ENCODE peak calls at places on chromosomes 2 and 18, in ten cellular contexts. One of them, this sample, is unnamed.

GRCh38 chr2:172972005-172972619 is 103.5 kb upstream of the MAP3K20 start:
- DNase-seq in CD8-positive, alpha-beta T cell: peak; percentile 22
- DNase-seq in tibial artery: no peak
- DNase-seq in MM.1S: peak; percentile 53
- DNase-seq in PC-3: peak; percentile 60
- DNase-seq in CD8-positive, alpha-beta memory T cell: no peak
- DNase-seq in fibroblast of lung: peak; percentile 20
- DNase-seq in A673: peak; percentile 60
- DNase-seq in neuronal stem cell: peak; percentile 36
- DNase-seq in IMR-90: peak; percentile 48
- DNase-seq in this sample: peak; percentile 42

GRCh38 chr18:1604751-1605150 is 700.1 kb downstream of the ADCYAP1 start:
- DNase-seq in CD8-positive, alpha-beta T cell: no peak
- DNase-seq in tibial artery: no peak
- DNase-seq in MM.1S: no peak
- DNase-seq in PC-3: no peak
- DNase-seq in CD8-positive, alpha-beta memory T cell: no peak
- DNase-seq in fibroblast of lung: no peak
- DNase-seq in A673: no peak
- DNase-seq in neuronal stem cell: no peak
- DNase-seq in IMR-90: no peak
- DNase-seq in this sample: no peak

GRCh38 chr2:236988690-236989639 is 96.7 kb upstream of the COPS8 start:
- DNase-seq in CD8-positive, alpha-beta T cell: no peak
- DNase-seq in tibial artery: peak; percentile 86
- DNase-seq in MM.1S: no peak
- DNase-seq in PC-3: no peak
- DNase-seq in CD8-positive, alpha-beta memory T cell: no peak
- DNase-seq in fibroblast of lung: no peak
- DNase-seq in A673: no peak
- DNase-seq in neuronal stem cell: no peak
- DNase-seq in IMR-90: no peak
- DNase-seq in this sample: no peak

GRCh38 chr2:204586444-204587165 is 41.3 kb downstream of the PARD3B start:
- DNase-seq in CD8-positive, alpha-beta T cell: no peak
- DNase-seq in tibial artery: no peak
- DNase-seq in MM.1S: no peak
- DNase-seq in PC-3: no peak
- DNase-seq in CD8-positive, alpha-beta memory T cell: no peak
- DNase-seq in fibroblast of lung: peak; percentile 70
- DNase-seq in A673: no peak
- DNase-seq in neuronal stem cell: no peak
- DNase-seq in IMR-90: peak; percentile 64
- DNase-seq in this sample: no peak

GRCh38 chr2:109218087-109218791 is 89.2 kb downstream of the SH3RF3 start:
- DNase-seq in CD8-positive, alpha-beta T cell: no peak
- DNase-seq in tibial artery: no peak
- DNase-seq in MM.1S: peak; percentile 95
- DNase-seq in PC-3: peak; percentile 46
- DNase-seq in CD8-positive, alpha-beta memory T cell: no peak
- DNase-seq in fibroblast of lung: peak; percentile 79
- DNase-seq in A673: no peak
- DNase-seq in neuronal stem cell: no peak
- DNase-seq in IMR-90: peak; percentile 75
- DNase-seq in this sample: no peak

GRCh38 chr2:99821572-99822369 is 320.6 kb downstream of the AFF3 start:
- DNase-seq in CD8-positive, alpha-beta T cell: no peak
- DNase-seq in tibial artery: no peak
- DNase-seq in MM.1S: no peak
- DNase-seq in PC-3: peak; percentile 72
- DNase-seq in CD8-positive, alpha-beta memory T cell: no peak
- DNase-seq in fibroblast of lung: peak; percentile 91
- DNase-seq in A673: no peak
- DNase-seq in neuronal stem cell: no peak
- DNase-seq in IMR-90: peak; percentile 90
- DNase-seq in this sample: peak; percentile 89

GRCh38 chr2:196244966-196245365 is 73.6 kb upstream of the STK17B start:
- DNase-seq in CD8-positive, alpha-beta T cell: no peak
- DNase-seq in tibial artery: no peak
- DNase-seq in MM.1S: no peak
- DNase-seq in PC-3: no peak
- DNase-seq in CD8-positive, alpha-beta memory T cell: no peak
- DNase-seq in fibroblast of lung: peak; percentile 72
- DNase-seq in A673: no peak
- DNase-seq in neuronal stem cell: no peak
- DNase-seq in IMR-90: peak; percentile 60
- DNase-seq in this sample: no peak

GRCh38 chr2:21067125-21067524 is 23.3 kb upstream of the APOB start:
- DNase-seq in CD8-positive, alpha-beta T cell: no peak
- DNase-seq in tibial artery: no peak
- DNase-seq in MM.1S: no peak
- DNase-seq in PC-3: no peak
- DNase-seq in CD8-positive, alpha-beta memory T cell: no peak
- DNase-seq in fibroblast of lung: no peak
- DNase-seq in A673: no peak
- DNase-seq in neuronal stem cell: no peak
- DNase-seq in IMR-90: no peak
- DNase-seq in this sample: no peak

GRCh38 chr2:121690095-121690494 is 40.8 kb upstream of the CLASP1 start:
- DNase-seq in CD8-positive, alpha-beta T cell: no peak
- DNase-seq in tibial artery: no peak
- DNase-seq in MM.1S: no peak
- DNase-seq in PC-3: no peak
- DNase-seq in CD8-positive, alpha-beta memory T cell: no peak
- DNase-seq in fibroblast of lung: no peak
- DNase-seq in A673: peak; percentile 36
- DNase-seq in neuronal stem cell: no peak
- DNase-seq in IMR-90: no peak
- DNase-seq in this sample: no peak

GRCh38 chr2:241151934-241152660 is 1.8 kb downstream of the PPP1R7 start:
- DNase-seq in CD8-positive, alpha-beta T cell: no peak
- DNase-seq in tibial artery: no peak
- DNase-seq in MM.1S: no peak
- DNase-seq in PC-3: no peak
- DNase-seq in CD8-positive, alpha-beta memory T cell: no peak
- DNase-seq in fibroblast of lung: peak; percentile 5
- DNase-seq in A673: no peak
- DNase-seq in neuronal stem cell: no peak
- DNase-seq in IMR-90: peak; percentile 6
- DNase-seq in this sample: no peak
- H3K4me3 ChIP-seq in CD8-positive, alpha-beta T cell: no peak overlapping the region
- H3K4me3 ChIP-seq in tibial artery: no peak overlapping the region
- H3K4me3 ChIP-seq in MM.1S: no peak overlapping the region
- H3K4me3 ChIP-seq in PC-3: no peak overlapping the region
- H3K4me3 ChIP-seq in CD8-positive, alpha-beta memory T cell: no peak overlapping the region
- H3K4me3 ChIP-seq in fibroblast of lung: no peak overlapping the region
- H3K4me3 ChIP-seq in A673: no peak overlapping the region
- H3K4me3 ChIP-seq in neuronal stem cell: peak overlapping the region; percentile 25
- H3K4me3 ChIP-seq in IMR-90: no peak overlapping the region
- H3K4me3 ChIP-seq in this sample: no peak overlapping the region

DNA sequence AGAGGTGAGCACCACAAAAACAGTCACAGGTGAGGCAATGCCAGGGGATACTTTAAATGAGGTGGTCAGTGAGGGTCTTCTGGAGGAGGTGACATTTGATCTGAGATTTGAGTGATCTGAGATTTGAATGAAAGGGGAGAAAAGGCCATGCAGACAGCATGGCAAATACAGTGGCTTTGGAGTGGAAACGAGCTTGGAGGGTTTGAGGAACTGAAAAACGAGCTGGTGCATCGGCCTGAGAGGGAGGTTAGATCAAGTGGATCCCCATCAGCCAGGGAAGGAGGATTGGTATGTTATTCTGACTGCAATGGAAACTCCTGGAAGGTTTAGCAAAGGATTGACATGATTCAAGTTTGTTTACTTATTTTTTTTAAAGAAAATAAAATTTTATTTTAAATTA is 245.1 kb downstream of the KCNS3 start:
- DNase-seq in CD8-positive, alpha-beta T cell: no peak
- DNase-seq in tibial artery: no peak
- DNase-seq in MM.1S: no peak
- DNase-seq in PC-3: no peak
- DNase-seq in CD8-positive, alpha-beta memory T cell: no peak
- DNase-seq in fibroblast of lung: no peak
- DNase-seq in A673: no peak
- DNase-seq in neuronal stem cell: no peak
- DNase-seq in IMR-90: no peak
- DNase-seq in this sample: no peak
- H3K27ac ChIP-seq in CD8-positive, alpha-beta T cell: no peak overlapping the region
- H3K27ac ChIP-seq in tibial artery: no peak overlapping the region
- H3K27ac ChIP-seq in MM.1S: no peak overlapping the region
- H3K27ac ChIP-seq in PC-3: no peak overlapping the region
- H3K27ac ChIP-seq in CD8-positive, alpha-beta memory T cell: no peak overlapping the region
- H3K27ac ChIP-seq in fibroblast of lung: no peak overlapping the region
- H3K27ac ChIP-seq in A673: no peak overlapping the region
- H3K27ac ChIP-seq in neuronal stem cell: no peak overlapping the region
- H3K27ac ChIP-seq in IMR-90: no peak overlapping the region
- H3K27ac ChIP-seq in this sample: no peak overlapping the region

DNA sequence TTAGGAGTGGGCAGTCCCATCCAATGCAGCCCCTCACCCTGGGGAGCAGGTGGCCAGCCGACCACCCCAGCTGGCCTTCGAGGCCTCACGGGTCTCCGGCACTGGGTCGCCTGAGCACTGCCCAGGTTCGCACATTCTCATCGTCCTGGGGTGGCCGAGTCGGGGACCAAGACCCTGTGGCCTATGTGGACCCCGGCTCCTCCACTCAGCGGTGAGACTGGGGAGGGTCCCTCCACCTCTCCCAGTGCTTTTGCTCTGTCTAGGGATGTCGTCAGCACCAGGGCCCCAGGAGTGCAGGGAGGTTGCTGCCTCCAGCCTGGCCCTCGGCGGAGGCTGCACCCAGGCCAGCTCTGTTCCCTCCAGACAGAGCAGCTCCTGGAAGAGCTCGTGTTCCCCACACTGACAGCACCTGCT is 89.6 kb downstream of the TPO start:
- DNase-seq in CD8-positive, alpha-beta T cell: no peak
- DNase-seq in tibial artery: no peak
- DNase-seq in MM.1S: no peak
- DNase-seq in PC-3: no peak
- DNase-seq in CD8-positive, alpha-beta memory T cell: no peak
- DNase-seq in fibroblast of lung: no peak
- DNase-seq in A673: no peak
- DNase-seq in neuronal stem cell: no peak
- DNase-seq in IMR-90: no peak
- DNase-seq in this sample: no peak
- H3K36me3 ChIP-seq in CD8-positive, alpha-beta T cell: no peaks in the 10 kb centered on the region
- H3K36me3 ChIP-seq in tibial artery: no peaks in the 10 kb centered on the region
- H3K36me3 ChIP-seq in MM.1S: no peaks in the 10 kb centered on the region
- H3K36me3 ChIP-seq in PC-3: no peaks in the 10 kb centered on the region
- H3K36me3 ChIP-seq in CD8-positive, alpha-beta memory T cell: no peaks in the 10 kb centered on the region
- H3K36me3 ChIP-seq in fibroblast of lung: no peaks in the 10 kb centered on the region
- H3K36me3 ChIP-seq in A673: no peaks in the 10 kb centered on the region
- H3K36me3 ChIP-seq in neuronal stem cell: no peaks in the 10 kb centered on the region
- H3K36me3 ChIP-seq in IMR-90: no peaks in the 10 kb centered on the region
- H3K36me3 ChIP-seq in this sample: no peaks in the 10 kb centered on the region

DNA sequence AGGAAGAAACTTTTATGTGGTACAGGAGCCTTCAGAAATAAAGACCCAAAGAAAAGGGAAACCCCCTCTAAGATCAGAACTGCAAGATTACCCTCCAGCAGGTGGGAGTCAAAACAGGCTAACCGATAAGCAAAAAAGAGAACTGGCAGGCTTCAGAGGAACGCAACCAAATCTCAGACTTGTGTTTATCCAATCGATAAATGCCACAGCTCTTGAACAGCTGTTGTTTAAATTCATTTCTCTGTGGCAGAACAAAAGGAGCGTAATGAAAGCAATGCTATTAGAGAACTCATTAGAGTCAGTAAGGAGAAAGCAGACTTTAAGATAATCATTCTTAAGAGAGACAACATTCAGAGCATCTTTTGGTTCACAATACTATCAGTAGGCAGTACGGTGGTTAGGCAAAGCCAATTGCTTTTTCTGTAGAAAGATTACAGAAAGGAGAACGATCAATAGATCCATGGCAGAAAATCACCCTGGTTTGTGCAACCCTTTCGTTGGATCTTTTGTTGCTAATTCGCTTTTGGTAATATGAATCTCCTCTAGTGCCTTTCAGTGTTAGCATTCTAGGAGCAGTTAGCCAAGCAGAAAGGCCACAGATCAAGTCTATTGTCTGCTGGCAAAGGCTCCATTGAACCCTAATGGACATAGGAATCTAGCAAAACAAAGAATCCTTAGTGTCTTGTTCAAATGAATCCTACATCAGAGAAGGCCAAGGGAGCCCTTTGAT is 476.4 kb upstream of the CHST9 start:
- DNase-seq in CD8-positive, alpha-beta T cell: no peak
- DNase-seq in tibial artery: no peak
- DNase-seq in MM.1S: no peak
- DNase-seq in PC-3: no peak
- DNase-seq in CD8-positive, alpha-beta memory T cell: no peak
- DNase-seq in fibroblast of lung: no peak
- DNase-seq in A673: no peak
- DNase-seq in neuronal stem cell: peak; percentile 88
- DNase-seq in IMR-90: no peak
- DNase-seq in this sample: no peak
- H3K4me3 ChIP-seq in CD8-positive, alpha-beta T cell: no peak overlapping the region
- H3K4me3 ChIP-seq in tibial artery: no peak overlapping the region
- H3K4me3 ChIP-seq in MM.1S: no peak overlapping the region
- H3K4me3 ChIP-seq in PC-3: no peak overlapping the region
- H3K4me3 ChIP-seq in CD8-positive, alpha-beta memory T cell: no peak overlapping the region
- H3K4me3 ChIP-seq in fibroblast of lung: no peak overlapping the region
- H3K4me3 ChIP-seq in A673: no peak overlapping the region
- H3K4me3 ChIP-seq in neuronal stem cell: peak overlapping the region; percentile 7
- H3K4me3 ChIP-seq in IMR-90: no peak overlapping the region
- H3K4me3 ChIP-seq in this sample: no peak overlapping the region

GRCh38 chr2:157784169-157784822 is 91.8 kb downstream of the ACVR1 start:
- DNase-seq in CD8-positive, alpha-beta T cell: no peak
- DNase-seq in tibial artery: peak; percentile 65
- DNase-seq in MM.1S: no peak
- DNase-seq in PC-3: peak; percentile 85
- DNase-seq in CD8-positive, alpha-beta memory T cell: no peak
- DNase-seq in fibroblast of lung: peak; percentile 84
- DNase-seq in A673: peak; percentile 68
- DNase-seq in neuronal stem cell: no peak
- DNase-seq in IMR-90: peak; percentile 21
- DNase-seq in this sample: peak; percentile 64

GRCh38 chr2:157780211-157780610 is 95.9 kb downstream of the ACVR1 start:
- DNase-seq in CD8-positive, alpha-beta T cell: no peak
- DNase-seq in tibial artery: no peak
- DNase-seq in MM.1S: no peak
- DNase-seq in PC-3: no peak
- DNase-seq in CD8-positive, alpha-beta memory T cell: no peak
- DNase-seq in fibroblast of lung: no peak
- DNase-seq in A673: no peak
- DNase-seq in neuronal stem cell: no peak
- DNase-seq in IMR-90: no peak
- DNase-seq in this sample: no peak

GRCh38 chr2:157783180-157783579 is 93.0 kb downstream of the ACVR1 start:
- DNase-seq in CD8-positive, alpha-beta T cell: no peak
- DNase-seq in tibial artery: no peak
- DNase-seq in MM.1S: no peak
- DNase-seq in PC-3: no peak
- DNase-seq in CD8-positive, alpha-beta memory T cell: no peak
- DNase-seq in fibroblast of lung: no peak
- DNase-seq in A673: no peak
- DNase-seq in neuronal stem cell: no peak
- DNase-seq in IMR-90: no peak
- DNase-seq in this sample: no peak

GRCh38 chr2:157779794-157780193 is 96.3 kb downstream of the ACVR1 start:
- DNase-seq in CD8-positive, alpha-beta T cell: no peak
- DNase-seq in tibial artery: no peak
- DNase-seq in MM.1S: no peak
- DNase-seq in PC-3: no peak
- DNase-seq in CD8-positive, alpha-beta memory T cell: no peak
- DNase-seq in fibroblast of lung: no peak
- DNase-seq in A673: no peak
- DNase-seq in neuronal stem cell: no peak
- DNase-seq in IMR-90: no peak
- DNase-seq in this sample: no peak

GRCh38 chr2:157782057-157782845 is 93.9 kb downstream of the ACVR1 start:
- DNase-seq in CD8-positive, alpha-beta T cell: no peak
- DNase-seq in tibial artery: no peak
- DNase-seq in MM.1S: peak; percentile 13
- DNase-seq in PC-3: peak; percentile 7
- DNase-seq in CD8-positive, alpha-beta memory T cell: no peak
- DNase-seq in fibroblast of lung: peak; percentile 45
- DNase-seq in A673: peak; percentile 17
- DNase-seq in neuronal stem cell: no peak
- DNase-seq in IMR-90: peak; percentile 32
- DNase-seq in this sample: peak; percentile 18
- H3K27ac ChIP-seq in CD8-positive, alpha-beta T cell: no peak overlapping the region
- H3K27ac ChIP-seq in tibial artery: no peak overlapping the region
- H3K27ac ChIP-seq in MM.1S: no peak overlapping the region
- H3K27ac ChIP-seq in PC-3: no peak overlapping the region
- H3K27ac ChIP-seq in CD8-positive, alpha-beta memory T cell: no peak overlapping the region
- H3K27ac ChIP-seq in fibroblast of lung: no peak overlapping the region
- H3K27ac ChIP-seq in A673: no peak overlapping the region
- H3K27ac ChIP-seq in neuronal stem cell: no peak overlapping the region
- H3K27ac ChIP-seq in IMR-90: no peak overlapping the region
- H3K27ac ChIP-seq in this sample: no peak overlapping the region